ENCODE peak calls at places on chromosomes 4 and X, in seven cellular contexts. One of them, this sample, is unnamed.

GRCh38 chrX:12447448-12448154 is 309.3 kb downstream of the FRMPD4 start:
- DNase-seq in ovary: no peak
- DNase-seq in K562: no peak
- DNase-seq in right lobe of liver: no peak
- DNase-seq in Peyer's patch: no peak
- DNase-seq in stomach: no peak
- DNase-seq in breast epithelium: no peak
- DNase-seq in this sample: no peak

GRCh38 chrX:45126158-45126557 is 74.5 kb downstream of the DIPK2B start:
- DNase-seq in ovary: no peak
- DNase-seq in K562: no peak
- DNase-seq in right lobe of liver: no peak
- DNase-seq in Peyer's patch: no peak
- DNase-seq in stomach: no peak
- DNase-seq in breast epithelium: no peak
- DNase-seq in this sample: no peak

GRCh38 chrX:10603612-10604011 is 16.8 kb downstream of the MID1 start:
- DNase-seq in ovary: no peak
- DNase-seq in K562: no peak
- DNase-seq in right lobe of liver: no peak
- DNase-seq in Peyer's patch: no peak
- DNase-seq in stomach: no peak
- DNase-seq in breast epithelium: no peak
- DNase-seq in this sample: no peak

GRCh38 chr4:139972305-139972704 is 181.7 kb downstream of the MAML3 start:
- DNase-seq in ovary: no peak
- DNase-seq in K562: no peak
- DNase-seq in right lobe of liver: no peak
- DNase-seq in Peyer's patch: no peak
- DNase-seq in stomach: no peak
- DNase-seq in breast epithelium: no peak
- DNase-seq in this sample: no peak

GRCh38 chr4:173169428-173170209 is 1.0 kb downstream of the GALNT7 start:
- DNase-seq in ovary: peak
- DNase-seq in K562: peak
- DNase-seq in right lobe of liver: peak
- DNase-seq in Peyer's patch: peak
- DNase-seq in stomach: peak
- DNase-seq in breast epithelium: peak
- DNase-seq in this sample: peak

GRCh38 chr4:60589425-60589824 is 610.7 kb upstream of the ADGRL3 start:
- DNase-seq in ovary: no peak
- DNase-seq in K562: no peak
- DNase-seq in right lobe of liver: no peak
- DNase-seq in Peyer's patch: no peak
- DNase-seq in stomach: no peak
- DNase-seq in breast epithelium: no peak
- DNase-seq in this sample: no peak

GRCh38 chr4:108210989-108211725 is 42.4 kb upstream of the LEF1 start:
- DNase-seq in ovary: no peak
- DNase-seq in K562: no peak
- DNase-seq in right lobe of liver: no peak
- DNase-seq in Peyer's patch: no peak
- DNase-seq in stomach: no peak
- DNase-seq in breast epithelium: no peak
- DNase-seq in this sample: no peak

GRCh38 chr4:17155486-17155885 is 257.0 kb upstream of the LDB2 start:
- DNase-seq in ovary: no peak
- DNase-seq in K562: no peak
- DNase-seq in right lobe of liver: no peak
- DNase-seq in Peyer's patch: no peak
- DNase-seq in stomach: no peak
- DNase-seq in breast epithelium: no peak
- DNase-seq in this sample: no peak

GRCh38 chr4:76305971-76306881 is at the start of gene STBD1:
- DNase-seq in ovary: peak
- DNase-seq in K562: peak
- DNase-seq in right lobe of liver: peak
- DNase-seq in Peyer's patch: peak
- DNase-seq in stomach: peak
- DNase-seq in breast epithelium: peak
- DNase-seq in this sample: peak

GRCh38 chr4:56255820-56256219 is 131.5 kb downstream of the AASDH start:
- DNase-seq in ovary: no peak
- DNase-seq in K562: no peak
- DNase-seq in right lobe of liver: no peak
- DNase-seq in Peyer's patch: no peak
- DNase-seq in stomach: no peak
- DNase-seq in breast epithelium: no peak
- DNase-seq in this sample: no peak

GRCh38 chr4:14871676-14872430 is 130.4 kb upstream of the CPEB2 start:
- DNase-seq in ovary: no peak
- DNase-seq in K562: no peak
- DNase-seq in right lobe of liver: no peak
- DNase-seq in Peyer's patch: peak
- DNase-seq in stomach: peak
- DNase-seq in breast epithelium: no peak
- DNase-seq in this sample: no peak

GRCh38 chr4:118337954-118338353 is 14.8 kb downstream of the PRSS12 start:
- DNase-seq in ovary: no peak
- DNase-seq in K562: no peak
- DNase-seq in right lobe of liver: no peak
- DNase-seq in Peyer's patch: no peak
- DNase-seq in stomach: no peak
- DNase-seq in breast epithelium: no peak
- DNase-seq in this sample: no peak

GRCh38 chr4:173257732-173258717 is 76.1 kb downstream of the HMGB2 start:
- DNase-seq in ovary: peak
- DNase-seq in K562: peak
- DNase-seq in right lobe of liver: peak
- DNase-seq in Peyer's patch: no peak
- DNase-seq in stomach: peak
- DNase-seq in breast epithelium: peak
- DNase-seq in this sample: peak

GRCh38 chrX:68647156-68647957 is at the start of gene STARD8:
- DNase-seq in ovary: peak
- DNase-seq in K562: peak
- DNase-seq in right lobe of liver: peak
- DNase-seq in Peyer's patch: no peak
- DNase-seq in stomach: peak
- DNase-seq in breast epithelium: no peak
- DNase-seq in this sample: peak

GRCh38 chr4:29540439-29541102 is 1179.6 kb upstream of the PCDH7 start:
- DNase-seq in ovary: no peak
- DNase-seq in K562: no peak
- DNase-seq in right lobe of liver: no peak
- DNase-seq in Peyer's patch: no peak
- DNase-seq in stomach: no peak
- DNase-seq in breast epithelium: no peak
- DNase-seq in this sample: no peak

DNA sequence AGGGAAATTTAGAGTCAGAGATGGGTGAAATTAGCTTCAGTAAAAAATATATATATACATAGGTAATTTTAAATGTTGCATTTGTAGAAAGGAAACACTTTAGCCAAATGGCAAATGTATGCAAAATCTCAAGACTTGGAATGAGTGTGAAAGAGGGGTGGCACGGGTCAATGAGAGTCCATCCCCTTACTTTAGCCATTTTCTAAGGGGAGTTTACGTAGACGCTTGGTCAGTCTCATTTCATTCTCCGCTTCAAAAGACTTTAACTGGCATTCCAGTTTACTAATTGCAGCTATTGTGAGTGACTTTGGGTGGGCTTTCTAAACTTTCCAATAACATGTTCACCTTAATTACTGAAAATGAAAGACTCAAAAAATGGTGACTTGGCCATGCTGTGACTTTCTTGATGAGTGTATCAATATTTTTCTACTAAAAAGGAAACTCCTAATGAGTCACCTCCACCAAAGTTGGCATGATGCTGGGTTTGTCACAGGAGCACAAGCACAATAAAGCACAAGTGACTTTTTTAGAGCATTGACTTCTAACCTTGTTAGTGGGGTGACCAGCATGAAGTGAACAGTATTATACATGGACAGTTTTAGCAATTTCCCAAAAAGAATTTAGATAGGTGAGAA is 356.0 kb upstream of the RASGEF1B start:
- DNase-seq in ovary: no peak
- DNase-seq in K562: no peak
- DNase-seq in right lobe of liver: no peak
- DNase-seq in Peyer's patch: no peak
- DNase-seq in stomach: no peak
- DNase-seq in breast epithelium: no peak
- DNase-seq in this sample: no peak
- H3K4me3 ChIP-seq in ovary: no peak
- H3K4me3 ChIP-seq in K562: no peak
- H3K4me3 ChIP-seq in right lobe of liver: no peak
- H3K4me3 ChIP-seq in Peyer's patch: no peak
- H3K4me3 ChIP-seq in stomach: no peak
- H3K4me3 ChIP-seq in breast epithelium: no peak
- H3K4me3 ChIP-seq in this sample: no peak

GRCh38 chr4:181018998-181019397 is 1224.2 kb upstream of the TENM3 start:
- DNase-seq in ovary: no peak
- DNase-seq in K562: no peak
- DNase-seq in right lobe of liver: no peak
- DNase-seq in Peyer's patch: no peak
- DNase-seq in stomach: no peak
- DNase-seq in breast epithelium: no peak
- DNase-seq in this sample: no peak

GRCh38 chr4:181017038-181017437 is 1226.2 kb upstream of the TENM3 start:
- DNase-seq in ovary: no peak
- DNase-seq in K562: no peak
- DNase-seq in right lobe of liver: no peak
- DNase-seq in Peyer's patch: no peak
- DNase-seq in stomach: no peak
- DNase-seq in breast epithelium: no peak
- DNase-seq in this sample: no peak

GRCh38 chr4:181018472-181018871 is 1224.7 kb upstream of the TENM3 start:
- DNase-seq in ovary: no peak
- DNase-seq in K562: no peak
- DNase-seq in right lobe of liver: no peak
- DNase-seq in Peyer's patch: no peak
- DNase-seq in stomach: no peak
- DNase-seq in breast epithelium: no peak
- DNase-seq in this sample: no peak
- H3K27ac ChIP-seq in ovary: no peak
- H3K27ac ChIP-seq in K562: no peak
- H3K27ac ChIP-seq in right lobe of liver: no peak
- H3K27ac ChIP-seq in Peyer's patch: no peak
- H3K27ac ChIP-seq in stomach: no peak
- H3K27ac ChIP-seq in breast epithelium: no peak
- H3K27ac ChIP-seq in this sample: no peak

DNA sequence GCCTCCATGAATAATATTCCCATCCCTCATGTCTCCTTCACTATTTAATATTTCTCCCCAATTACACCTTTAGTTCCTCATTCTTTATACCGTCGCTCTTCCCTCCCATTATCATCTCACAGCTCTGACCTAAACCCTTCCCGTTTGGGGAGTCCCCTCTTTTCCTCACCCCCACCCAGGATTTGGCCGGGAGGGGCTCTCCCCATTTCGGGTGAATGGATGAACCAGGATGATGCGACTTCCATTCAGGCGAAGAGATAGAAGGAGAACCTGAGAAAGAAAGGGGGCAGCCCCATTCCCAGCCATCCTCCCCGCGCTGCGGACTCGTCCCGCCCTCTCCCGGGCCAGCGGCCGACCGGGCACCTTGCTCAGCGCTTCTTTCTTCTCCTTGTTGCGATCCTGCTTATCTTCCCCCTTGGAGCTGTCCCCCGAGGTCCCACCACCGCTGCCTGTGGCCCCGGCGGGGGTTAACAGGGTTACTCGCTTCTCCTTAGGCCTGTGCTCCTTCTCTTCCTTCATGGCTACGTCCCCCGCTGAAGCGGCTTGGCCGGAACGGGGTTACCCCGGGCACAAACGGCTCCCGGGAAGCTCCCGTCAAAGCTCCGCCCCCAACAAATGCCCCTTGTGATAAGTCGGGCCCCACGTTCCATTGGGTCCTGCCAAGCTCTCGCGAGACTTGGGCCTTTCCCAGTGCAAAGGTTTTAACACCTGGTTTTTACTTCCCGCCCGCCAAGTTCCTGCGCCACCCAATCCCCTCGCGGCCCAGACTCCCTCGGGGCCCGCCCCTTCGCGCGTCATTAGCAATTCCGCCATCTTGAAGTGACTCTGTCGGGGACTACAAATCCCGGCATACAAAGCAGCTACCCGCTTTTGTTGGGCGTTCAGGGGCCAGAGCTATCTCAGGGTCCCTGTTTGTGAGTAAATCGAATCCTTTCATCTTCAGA is at the start of gene UPF3B:
- DNase-seq in ovary: peak
- DNase-seq in K562: peak
- DNase-seq in right lobe of liver: peak
- DNase-seq in Peyer's patch: peak
- DNase-seq in stomach: peak
- DNase-seq in breast epithelium: peak
- DNase-seq in this sample: peak
- TF ChIP-seq POLR2A in ovary: peak
- TF ChIP-seq POLR2A in K562: peak
- TF ChIP-seq POLR2A in right lobe of liver: peak
- TF ChIP-seq POLR2A in Peyer's patch: peak
- TF ChIP-seq POLR2A in stomach: no peak
- TF ChIP-seq POLR2A in breast epithelium: peak
- TF ChIP-seq POLR2A in this sample: peak

GRCh38 chr4:22514431-22514830 is 1.4 kb downstream of the ADGRA3 start:
- DNase-seq in ovary: no peak
- DNase-seq in K562: no peak
- DNase-seq in right lobe of liver: no peak
- DNase-seq in Peyer's patch: no peak
- DNase-seq in stomach: no peak
- DNase-seq in breast epithelium: no peak
- DNase-seq in this sample: no peak

GRCh38 chr4:22512306-22512705 is 3.6 kb downstream of the ADGRA3 start:
- DNase-seq in ovary: no peak
- DNase-seq in K562: no peak
- DNase-seq in right lobe of liver: no peak
- DNase-seq in Peyer's patch: no peak
- DNase-seq in stomach: no peak
- DNase-seq in breast epithelium: no peak
- DNase-seq in this sample: no peak

GRCh38 chr4:22515888-22516541 is at the start of gene ADGRA3:
- DNase-seq in ovary: peak
- DNase-seq in K562: peak
- DNase-seq in right lobe of liver: peak
- DNase-seq in Peyer's patch: peak
- DNase-seq in stomach: peak
- DNase-seq in breast epithelium: peak
- DNase-seq in this sample: peak

GRCh38 chr4:22515145-22515887 is 550 bp downstream of the ADGRA3 start:
- DNase-seq in ovary: peak
- DNase-seq in K562: peak
- DNase-seq in right lobe of liver: peak
- DNase-seq in Peyer's patch: peak
- DNase-seq in stomach: peak
- DNase-seq in breast epithelium: peak
- DNase-seq in this sample: peak

DNA sequence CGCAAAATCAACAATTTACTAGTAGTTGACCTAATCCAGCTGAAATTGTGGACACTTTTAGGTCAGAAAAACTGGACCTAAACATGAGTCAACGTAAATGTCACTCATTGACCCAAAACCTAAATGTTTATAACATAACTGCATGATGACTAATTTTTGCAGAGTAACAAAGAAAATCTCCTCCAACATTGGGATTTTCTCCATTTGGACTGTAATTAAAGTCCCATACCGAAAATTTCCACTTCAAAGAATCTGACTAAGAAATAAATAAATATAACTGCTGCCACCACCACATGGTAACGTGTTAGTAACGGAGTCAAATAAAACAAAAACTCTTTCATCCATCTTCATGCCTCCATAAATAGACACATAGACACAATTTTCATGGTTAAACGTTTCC is 1.9 kb downstream of the ADGRA3 start:
- DNase-seq in ovary: no peak
- DNase-seq in K562: no peak
- DNase-seq in right lobe of liver: no peak
- DNase-seq in Peyer's patch: no peak
- DNase-seq in stomach: no peak
- DNase-seq in breast epithelium: no peak
- DNase-seq in this sample: no peak
- H3K4me3 ChIP-seq in ovary: no peak
- H3K4me3 ChIP-seq in K562: no peak
- H3K4me3 ChIP-seq in right lobe of liver: peak
- H3K4me3 ChIP-seq in Peyer's patch: no peak
- H3K4me3 ChIP-seq in stomach: peak
- H3K4me3 ChIP-seq in breast epithelium: peak
- H3K4me3 ChIP-seq in this sample: peak

This sample was measured in heart left ventricle.